ENCODE peak calls at places on chromosomes 6 and 20, in six cellular contexts. K is sigmoid colon; S is fibroblast of lung; E is CD8-positive, alpha-beta memory T cell; P is right atrium auricular region; Q is CD4-positive, CD25-positive, alpha-beta regulatory T cell. C is an unnamed sample. For H3K4me1, the result is how much of the 10 kb centered on the place peaks cover.

GRCh38 chr6:38524436-38525145 is 115.1 kb downstream of the BTBD9 start:
- DNase-seq in K (no peak), S (peak), E (no peak), P (no peak), Q (no peak), C (no peak)

GRCh38 chr6:90078513-90079289 is 184.4 kb downstream of the GJA10 start:
- DNase-seq in K (no peak), S (peak), E (peak), P (no peak), Q (no peak), C (no peak)

GRCh38 chr6:65113581-65113980 is 593.4 kb downstream of the EYS start:
- DNase-seq in K (no peak), S (peak), E (no peak), P (no peak), Q (no peak), C (no peak)

GRCh38 chr6:28824793-28825731 is 98.7 kb downstream of the TRIM27 start:
- DNase-seq in K (no peak), S (no peak), E (no peak), P (no peak), Q (no peak), C (no peak)

GRCh38 chr20:53707341-53708102 is 113.9 kb upstream of the ZNF217 start:
- DNase-seq in K (no peak), S (peak), E (no peak), P (no peak), Q (no peak), C (no peak)

GRCh38 chr6:22079788-22080187 is 217.0 kb downstream of the PRL start:
- DNase-seq in K (no peak), S (peak), E (no peak), P (peak), Q (no peak), C (no peak)

GRCh38 chr20:11235058-11235457 is 561.3 kb upstream of the JAG1 start:
- DNase-seq in K (no peak), S (peak), E (no peak), P (no peak), Q (no peak), C (no peak)

GRCh38 chr20:51767018-51767866 is 948 bp downstream of the ATP9A start:
- DNase-seq in K (peak), S (peak), E (peak), P (peak), Q (no peak), C (peak)

GRCh38 chr6:11766589-11767450 is 11.8 kb downstream of the ADTRP start:
- DNase-seq in K (no peak), S (peak), E (no peak), P (no peak), Q (no peak), C (no peak)
- H3K4me1 ChIP-seq in K (half or more), S (under half), E (under half), P (under half), Q (under half), C (half or more)

GRCh38 chr20:25252226-25252625 is 4.3 kb downstream of the PYGB start:
- DNase-seq in K (no peak), S (no peak), E (no peak), P (peak), Q (no peak), C (no peak)

GRCh38 chr20:25251019-25251418 is 3.1 kb downstream of the PYGB start:
- DNase-seq in K (no peak), S (no peak), E (no peak), P (peak), Q (no peak), C (no peak)

GRCh38 chr20:25252686-25253421 is 5.0 kb downstream of the PYGB start:
- DNase-seq in K (no peak), S (no peak), E (no peak), P (peak), Q (no peak), C (no peak)

GRCh38 chr20:25250508-25250907 is 2.6 kb downstream of the PYGB start:
- DNase-seq in K (no peak), S (peak), E (no peak), P (peak), Q (no peak), C (no peak)

GRCh38 chr20:25251558-25251957 is 3.7 kb downstream of the PYGB start:
- DNase-seq in K (no peak), S (no peak), E (no peak), P (peak), Q (no peak), C (no peak)
- H3K4me1 ChIP-seq in K (half or more), S (under half), E (under half), P (under half), Q (under half), C (half or more)

GRCh38 chr20:43983359-43983758 is 68.7 kb downstream of the TOX2 start:
- DNase-seq in K (no peak), S (no peak), E (no peak), P (no peak), Q (no peak), C (no peak)

GRCh38 chr20:43981535-43981934 is 66.9 kb downstream of the TOX2 start:
- DNase-seq in K (no peak), S (no peak), E (no peak), P (no peak), Q (no peak), C (no peak)

GRCh38 chr20:43983904-43984361 is 69.3 kb downstream of the TOX2 start:
- DNase-seq in K (no peak), S (peak), E (peak), P (no peak), Q (no peak), C (no peak)

GRCh38 chr20:43982016-43982415 is 67.4 kb downstream of the TOX2 start:
- DNase-seq in K (no peak), S (no peak), E (no peak), P (no peak), Q (no peak), C (no peak)

DNA sequence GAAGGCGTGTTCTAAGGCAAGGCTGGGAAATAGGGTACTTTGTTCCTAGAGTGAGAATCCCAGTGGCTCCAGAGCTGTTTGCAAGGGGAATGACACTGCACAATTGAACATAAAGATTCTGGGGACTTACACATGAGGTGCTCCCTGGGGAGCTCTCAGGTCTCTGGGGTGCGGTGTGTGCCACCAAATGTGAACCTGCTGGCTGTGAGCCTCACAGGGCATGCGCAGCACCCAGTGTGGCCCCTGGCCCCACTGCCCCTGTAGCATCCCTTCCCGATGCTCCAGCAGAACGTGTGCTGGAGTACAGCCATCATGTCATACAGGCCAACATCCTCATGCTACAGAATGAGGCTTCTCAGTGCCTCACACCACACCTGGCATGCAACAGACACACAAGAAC is 68.2 kb downstream of the TOX2 start:
- DNase-seq in K (no peak), S (no peak), E (no peak), P (no peak), Q (no peak), C (no peak)
- H3K4me1 ChIP-seq in K (under half), S (under half), E (under half), P (under half), Q (under half), C (under half)

GRCh38 chr20:23363257-23363649 is 1.3 kb downstream of the GZF1 start:
- DNase-seq in K (no peak), S (no peak), E (no peak), P (no peak), Q (no peak), C (no peak)
- H3K4me1 ChIP-seq in K (half or more), S (under half), E (half or more), P (under half), Q (under half), C (half or more)

GRCh38 chr6:158713469-158713868 is 63.6 kb downstream of the SYTL3 start:
- DNase-seq in K (peak), S (no peak), E (no peak), P (no peak), Q (no peak), C (no peak)

GRCh38 chr6:158717341-158718328 is 67.8 kb downstream of the SYTL3 start:
- DNase-seq in K (peak), S (no peak), E (peak), P (no peak), Q (peak), C (no peak)

GRCh38 chr6:158722176-158722729 is 72.4 kb downstream of the SYTL3 start:
- DNase-seq in K (no peak), S (no peak), E (no peak), P (no peak), Q (no peak), C (no peak)

GRCh38 chr6:158715330-158716311 is 65.8 kb downstream of the SYTL3 start:
- DNase-seq in K (no peak), S (no peak), E (no peak), P (no peak), Q (no peak), C (peak)

GRCh38 chr6:158718431-158719126 is 68.7 kb downstream of the SYTL3 start:
- DNase-seq in K (peak), S (no peak), E (no peak), P (no peak), Q (no peak), C (no peak)
- H3K4me1 ChIP-seq in K (under half), S (under half), E (half or more), P (under half), Q (under half), C (under half)

GRCh38 chr6:148749678-148750077 is 2.8 kb downstream of the UST start:
- DNase-seq in K (no peak), S (no peak), E (no peak), P (no peak), Q (no peak), C (no peak)

GRCh38 chr6:148747493-148748160 is 797 bp downstream of the UST start:
- DNase-seq in K (peak), S (peak), E (peak), P (no peak), Q (peak), C (peak)

GRCh38 chr6:148751233-148751632 is 4.4 kb downstream of the UST start:
- DNase-seq in K (no peak), S (no peak), E (no peak), P (no peak), Q (no peak), C (no peak)

GRCh38 chr6:148747145-148747492 is 289 bp downstream of the UST start:
- DNase-seq in K (peak), S (no peak), E (no peak), P (no peak), Q (no peak), C (peak)

GRCh38 chr6:148750826-148751225 is 4.0 kb downstream of the UST start:
- DNase-seq in K (no peak), S (peak), E (no peak), P (no peak), Q (no peak), C (peak)
- H3K4me1 ChIP-seq in K (under half), S (under half), E (under half), P (under half), Q (under half), C (under half)

GRCh38 chr20:46365483-46366215 is 40.8 kb downstream of the ELMO2 start:
- DNase-seq in K (peak), S (no peak), E (peak), P (no peak), Q (peak), C (no peak)

GRCh38 chr20:46367234-46367633 is 39.2 kb downstream of the ELMO2 start:
- DNase-seq in K (peak), S (no peak), E (no peak), P (no peak), Q (no peak), C (no peak)

GRCh38 chr20:46366826-46367225 is 39.6 kb downstream of the ELMO2 start:
- DNase-seq in K (peak), S (no peak), E (no peak), P (no peak), Q (no peak), C (no peak)

GRCh38 chr20:46368902-46369268 is 37.5 kb downstream of the ELMO2 start:
- DNase-seq in K (no peak), S (no peak), E (no peak), P (no peak), Q (no peak), C (no peak)

GRCh38 chr20:46367967-46368901 is 38.2 kb downstream of the ELMO2 start:
- DNase-seq in K (peak), S (no peak), E (no peak), P (no peak), Q (no peak), C (no peak)
- H3K4me1 ChIP-seq in K (under half), S (under half), E (under half), P (under half), Q (under half), C (under half)

GRCh38 chr6:87473419-87473903 is 687 bp downstream of the SLC35A1 start:
- DNase-seq in K (no peak), S (peak), E (peak), P (no peak), Q (no peak), C (peak)

GRCh38 chr6:87472525-87473418 is at the start of gene SLC35A1:
- DNase-seq in K (peak), S (peak), E (peak), P (peak), Q (peak), C (peak)
- H3K4me1 ChIP-seq in K (under half), S (under half), E (under half), P (under half), Q (under half), C (under half)

GRCh38 chr6:149752600-149752999 is 3.1 kb downstream of the PCMT1 start:
- DNase-seq in K (no peak), S (no peak), E (no peak), P (no peak), Q (no peak), C (no peak)

GRCh38 chr6:149749594-149750135 is at the start of gene PCMT1:
- DNase-seq in K (peak), S (peak), E (peak), P (peak), Q (peak), C (peak)

GRCh38 chr6:149746147-149746946 is at the start of gene NUP43:
- DNase-seq in K (peak), S (peak), E (peak), P (peak), Q (peak), C (peak)

GRCh38 chr6:149751239-149751638 is 1.7 kb downstream of the PCMT1 start:
- DNase-seq in K (no peak), S (no peak), E (no peak), P (no peak), Q (no peak), C (no peak)

GRCh38 chr6:149750136-149750609 is 632 bp downstream of the PCMT1 start:
- DNase-seq in K (peak), S (peak), E (no peak), P (no peak), Q (no peak), C (peak)
- H3K4me1 ChIP-seq in K (under half), S (under half), E (under half), P (under half), Q (under half), C (under half)

GRCh38 chr6:158796353-158796752 is 22.8 kb downstream of the EZR start:
- DNase-seq in K (no peak), S (no peak), E (no peak), P (no peak), Q (no peak), C (no peak)

GRCh38 chr6:158793432-158793831 is 25.7 kb downstream of the EZR start:
- DNase-seq in K (no peak), S (peak), E (peak), P (no peak), Q (peak), C (no peak)

GRCh38 chr6:158797331-158798202 is 21.6 kb downstream of the EZR start:
- DNase-seq in K (no peak), S (peak), E (no peak), P (no peak), Q (no peak), C (no peak)

GRCh38 chr6:158798311-158798710 is 20.9 kb downstream of the EZR start:
- DNase-seq in K (no peak), S (no peak), E (no peak), P (no peak), Q (no peak), C (no peak)

GRCh38 chr6:158795516-158795915 is 23.7 kb downstream of the EZR start:
- DNase-seq in K (no peak), S (no peak), E (no peak), P (no peak), Q (no peak), C (no peak)
- H3K4me1 ChIP-seq in K (under half), S (under half), E (half or more), P (under half), Q (half or more), C (half or more)